ENCODE peak calls at places on chromosomes 13 and 19, in seven cellular contexts. V is A549, Q is suprapubic skin, M is H1, N is prostate gland, X is tibial nerve, Z is heart left ventricle. B is an unnamed sample. For H3K4me1, the result is how much of the 10 kb centered on the place peaks cover.

GRCh38 chr19:3535235-3535921 is 3.6 kb upstream of the TEKTIP1 start:
- DNase-seq in V (no peak), Q (peak), M (no peak), N (no peak), X (no peak), Z (no peak), B (no peak)

GRCh38 chr19:1568320-1569019 is at the start of gene MEX3D:
- DNase-seq in V (peak), Q (no peak), M (peak), N (peak), X (peak), Z (peak), B (no peak)

GRCh38 chr13:73578251-73578875 is 519.6 kb downstream of the KLF5 start:
- DNase-seq in V (no peak), Q (no peak), M (no peak), N (no peak), X (no peak), Z (no peak), B (no peak)

GRCh38 chr19:51018745-51019543 is 565 bp downstream of the KLK10 start:
- DNase-seq in V (no peak), Q (no peak), M (peak), N (peak), X (no peak), Z (no peak), B (no peak)

GRCh38 chr13:107170270-107170931 is 602.5 kb upstream of the ARGLU1 start:
- DNase-seq in V (no peak), Q (no peak), M (no peak), N (no peak), X (no peak), Z (no peak), B (no peak)

GRCh38 chr19:45645631-45646344 is 6.6 kb upstream of the EML2 start:
- DNase-seq in V (peak), Q (peak), M (peak), N (peak), X (no peak), Z (peak), B (no peak)

GRCh38 chr13:55566334-55566733 is 1574.4 kb upstream of the PRR20A start:
- DNase-seq in V (no peak), Q (no peak), M (no peak), N (no peak), X (no peak), Z (no peak), B (no peak)

GRCh38 chr13:99136427-99136954 is 64.2 kb upstream of the UBAC2 start:
- DNase-seq in V (no peak), Q (no peak), M (no peak), N (no peak), X (no peak), Z (no peak), B (no peak)

GRCh38 chr13:112619730-112620639 is 32.0 kb upstream of the TUBGCP3 start:
- DNase-seq in V (no peak), Q (no peak), M (peak), N (no peak), X (no peak), Z (peak), B (no peak)

GRCh38 chr13:34250151-34250550 is 432.2 kb downstream of the RFC3 start:
- DNase-seq in V (no peak), Q (no peak), M (no peak), N (no peak), X (no peak), Z (no peak), B (no peak)

GRCh38 chr13:112703935-112704633 is 14.2 kb downstream of the ATP11A start:
- DNase-seq in V (no peak), Q (no peak), M (no peak), N (no peak), X (no peak), Z (no peak), B (no peak)

DNA sequence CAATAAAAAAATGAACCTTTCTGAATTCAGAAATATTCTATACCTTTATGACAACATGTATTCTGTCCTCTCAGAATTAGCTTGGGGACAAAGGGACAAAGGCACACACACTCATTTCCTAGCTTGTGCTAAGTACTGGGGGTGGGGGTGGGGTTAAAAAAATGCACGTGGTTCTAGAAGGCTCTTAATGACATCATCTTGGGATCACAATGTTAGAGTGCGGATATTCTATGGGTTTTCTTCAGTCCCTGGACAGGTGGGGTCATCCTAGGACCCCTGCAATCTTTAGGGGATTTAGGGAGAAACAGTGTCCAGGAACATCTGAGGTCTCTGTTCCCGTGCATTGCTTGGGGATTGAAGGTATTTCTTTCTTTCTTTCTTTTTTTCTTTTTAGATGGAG is 21.8 kb downstream of the GATAD2A start:
- DNase-seq in V (no peak), Q (no peak), M (no peak), N (no peak), X (no peak), Z (no peak), B (no peak)
- H3K4me1 ChIP-seq in V (under half), Q (half or more), M (under half), N (under half), X (under half), Z (under half), B (half or more)

GRCh38 chr19:19493841-19494546 is 21.4 kb downstream of the TSSK6 start:
- DNase-seq in V (no peak), Q (no peak), M (no peak), N (no peak), X (no peak), Z (no peak), B (no peak)
- TF ChIP-seq POLR2A in V (no peak), Q (no peak), M (no peak), N (no peak), X (no peak), Z (no peak), B (no peak)

GRCh38 chr19:15284896-15285295 is 47.4 kb downstream of the BRD4 start:
- DNase-seq in V (no peak), Q (no peak), M (no peak), N (no peak), X (no peak), Z (no peak), B (no peak)

GRCh38 chr19:15282311-15282705 is 50.0 kb downstream of the BRD4 start:
- DNase-seq in V (no peak), Q (no peak), M (no peak), N (no peak), X (no peak), Z (no peak), B (no peak)

GRCh38 chr19:15283141-15283885 is 49.0 kb downstream of the BRD4 start:
- DNase-seq in V (no peak), Q (no peak), M (no peak), N (no peak), X (no peak), Z (no peak), B (no peak)

GRCh38 chr19:15285896-15286591 is 46.3 kb downstream of the BRD4 start:
- DNase-seq in V (no peak), Q (no peak), M (no peak), N (no peak), X (no peak), Z (no peak), B (no peak)

GRCh38 chr19:15284091-15284490 is 48.2 kb downstream of the BRD4 start:
- DNase-seq in V (no peak), Q (no peak), M (no peak), N (no peak), X (no peak), Z (no peak), B (no peak)
- H3K4me1 ChIP-seq in V (half or more), Q (half or more), M (under half), N (half or more), X (half or more), Z (half or more), B (half or more)

GRCh38 chr19:49860716-49861100 is 6.7 kb downstream of the PNKP start:
- DNase-seq in V (no peak), Q (no peak), M (no peak), N (no peak), X (peak), Z (no peak), B (no peak)
- TF ChIP-seq POLR2A in V (no peak), Q (no peak), M (peak), N (no peak), X (no peak), Z (no peak), B (no peak)

DNA sequence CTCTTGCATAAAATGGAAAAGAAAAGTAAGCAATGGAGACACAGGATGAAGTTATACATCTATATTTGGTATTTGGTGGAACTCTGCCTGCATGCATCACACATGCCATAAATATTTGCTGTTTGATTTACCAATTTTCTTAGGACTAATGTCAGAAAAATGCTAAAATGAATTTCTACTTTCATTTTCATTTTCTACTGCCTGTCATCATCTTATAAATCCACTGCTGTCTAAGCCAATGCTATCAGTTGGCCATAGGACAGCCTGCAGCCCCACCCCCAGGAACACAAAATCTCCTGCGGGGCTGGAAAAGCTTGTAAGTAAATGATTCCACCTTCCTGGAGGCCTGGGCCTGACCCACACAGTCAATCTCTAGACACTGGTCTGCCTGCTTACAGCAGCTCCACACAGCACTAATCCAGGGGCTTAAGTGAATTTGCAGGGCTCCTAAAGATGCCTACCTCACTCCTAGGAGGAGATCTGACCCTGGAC is 122.0 kb downstream of the ENOX1 start:
- DNase-seq in V (no peak), Q (no peak), M (no peak), N (peak), X (no peak), Z (peak), B (no peak)
- H3K4me1 ChIP-seq in V (under half), Q (under half), M (under half), N (under half), X (under half), Z (under half), B (under half)

B was measured in vagina.